ENCODE peak calls at places on chromosomes 7 and 10, in six cellular contexts. One of them, this sample, is unnamed.

GRCh38 chr7:16801111-16801542 is 3.7 kb downstream of the AGR2 start:
- DNase-seq in colonic mucosa: no peak
- DNase-seq in A549: peak
- DNase-seq in ovary: no peak
- DNase-seq in heart left ventricle: no peak
- DNase-seq in heart right ventricle: no peak
- DNase-seq in this sample: no peak

GRCh38 chr7:158062661-158063060 is 525.0 kb downstream of the PTPRN2 start:
- DNase-seq in colonic mucosa: no peak
- DNase-seq in A549: no peak
- DNase-seq in ovary: no peak
- DNase-seq in heart left ventricle: no peak
- DNase-seq in heart right ventricle: no peak
- DNase-seq in this sample: no peak

GRCh38 chr10:62384447-62385081 is 10.4 kb downstream of the ZNF365 start:
- DNase-seq in colonic mucosa: no peak
- DNase-seq in A549: no peak
- DNase-seq in ovary: no peak
- DNase-seq in heart left ventricle: no peak
- DNase-seq in heart right ventricle: no peak
- DNase-seq in this sample: no peak

GRCh38 chr10:88216976-88217375 is 353.6 kb downstream of the PTEN start:
- DNase-seq in colonic mucosa: peak
- DNase-seq in A549: no peak
- DNase-seq in ovary: no peak
- DNase-seq in heart left ventricle: no peak
- DNase-seq in heart right ventricle: no peak
- DNase-seq in this sample: no peak

GRCh38 chr7:140005341-140005740 is 57.4 kb downstream of the PARP12 start:
- DNase-seq in colonic mucosa: no peak
- DNase-seq in A549: no peak
- DNase-seq in ovary: no peak
- DNase-seq in heart left ventricle: no peak
- DNase-seq in heart right ventricle: no peak
- DNase-seq in this sample: no peak

GRCh38 chr7:28135760-28136159 is 44.8 kb downstream of the JAZF1 start:
- DNase-seq in colonic mucosa: no peak
- DNase-seq in A549: no peak
- DNase-seq in ovary: no peak
- DNase-seq in heart left ventricle: no peak
- DNase-seq in heart right ventricle: no peak
- DNase-seq in this sample: no peak

GRCh38 chr10:132518572-132519381 is 18.8 kb upstream of the INPP5A start:
- DNase-seq in colonic mucosa: peak
- DNase-seq in A549: no peak
- DNase-seq in ovary: peak
- DNase-seq in heart left ventricle: peak
- DNase-seq in heart right ventricle: peak
- DNase-seq in this sample: peak

GRCh38 chr7:107315821-107316220 is 147.0 kb downstream of the HBP1 start:
- DNase-seq in colonic mucosa: no peak
- DNase-seq in A549: no peak
- DNase-seq in ovary: no peak
- DNase-seq in heart left ventricle: no peak
- DNase-seq in heart right ventricle: no peak
- DNase-seq in this sample: no peak

GRCh38 chr7:1696671-1697498 is 26.8 kb downstream of the ELFN1 start:
- DNase-seq in colonic mucosa: no peak
- DNase-seq in A549: no peak
- DNase-seq in ovary: peak
- DNase-seq in heart left ventricle: no peak
- DNase-seq in heart right ventricle: no peak
- DNase-seq in this sample: peak

GRCh38 chr7:888081-889024 is 12.0 kb downstream of the GET4 start:
- DNase-seq in colonic mucosa: no peak
- DNase-seq in A549: no peak
- DNase-seq in ovary: no peak
- DNase-seq in heart left ventricle: no peak
- DNase-seq in heart right ventricle: no peak
- DNase-seq in this sample: peak

GRCh38 chr7:74405191-74405898 is 48.4 kb upstream of the GTF2IRD1 start:
- DNase-seq in colonic mucosa: no peak
- DNase-seq in A549: peak
- DNase-seq in ovary: no peak
- DNase-seq in heart left ventricle: no peak
- DNase-seq in heart right ventricle: no peak
- DNase-seq in this sample: no peak

GRCh38 chr7:29063872-29064271 is 82.5 kb downstream of the CPVL start:
- DNase-seq in colonic mucosa: no peak
- DNase-seq in A549: no peak
- DNase-seq in ovary: no peak
- DNase-seq in heart left ventricle: no peak
- DNase-seq in heart right ventricle: no peak
- DNase-seq in this sample: no peak

GRCh38 chr10:77877461-77878344 is 48.9 kb downstream of the DLG5 start:
- DNase-seq in colonic mucosa: no peak
- DNase-seq in A549: no peak
- DNase-seq in ovary: peak
- DNase-seq in heart left ventricle: peak
- DNase-seq in heart right ventricle: peak
- DNase-seq in this sample: no peak

DNA sequence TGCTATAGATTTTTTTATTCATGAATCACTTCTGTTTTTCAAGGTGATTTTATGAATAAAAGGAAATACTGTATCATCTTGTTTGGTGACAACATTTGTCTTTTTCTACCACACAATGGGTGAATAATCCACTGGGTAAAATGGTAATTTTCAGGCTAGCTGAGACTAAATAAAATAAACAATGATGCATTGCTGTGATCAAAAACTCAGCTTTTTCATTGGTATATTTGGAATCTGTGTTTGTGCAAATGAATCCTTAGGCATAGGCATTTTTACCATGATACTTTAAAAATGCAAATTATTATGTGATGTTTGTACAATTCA is 41.7 kb upstream of the SGCE start:
- DNase-seq in colonic mucosa: no peak
- DNase-seq in A549: no peak
- DNase-seq in ovary: no peak
- DNase-seq in heart left ventricle: no peak
- DNase-seq in heart right ventricle: no peak
- DNase-seq in this sample: no peak
- TF ChIP-seq CTCF in colonic mucosa: no peak
- TF ChIP-seq CTCF in A549: no peak
- TF ChIP-seq CTCF in ovary: no peak
- TF ChIP-seq CTCF in heart left ventricle: no peak
- TF ChIP-seq CTCF in heart right ventricle: no peak
- TF ChIP-seq CTCF in this sample: no peak

DNA sequence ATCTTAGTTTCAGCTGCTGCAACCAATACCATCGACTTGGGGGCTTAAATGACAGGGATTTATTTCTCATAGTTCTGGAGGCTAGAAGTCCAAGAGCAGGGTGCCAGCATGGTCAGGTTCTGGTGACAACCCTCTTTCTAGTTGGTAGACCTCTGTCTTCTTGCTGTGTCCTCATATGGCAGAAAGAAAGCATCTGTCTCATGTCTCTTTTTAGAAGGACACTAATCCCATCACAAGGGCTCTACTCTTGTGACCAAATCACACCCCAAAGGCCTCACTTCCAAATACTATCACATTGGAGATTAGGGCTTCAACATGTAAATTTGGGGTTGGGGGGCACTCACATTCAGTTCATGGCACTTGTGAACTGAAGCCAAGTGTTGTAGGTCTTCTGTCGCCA is 146.4 kb downstream of the KIAA1217 start:
- DNase-seq in colonic mucosa: no peak
- DNase-seq in A549: no peak
- DNase-seq in ovary: no peak
- DNase-seq in heart left ventricle: no peak
- DNase-seq in heart right ventricle: no peak
- DNase-seq in this sample: no peak
- H3K27ac ChIP-seq in colonic mucosa: no peak
- H3K27ac ChIP-seq in A549: no peak
- H3K27ac ChIP-seq in ovary: no peak
- H3K27ac ChIP-seq in heart left ventricle: no peak
- H3K27ac ChIP-seq in heart right ventricle: no peak
- H3K27ac ChIP-seq in this sample: no peak

GRCh38 chr7:151061241-151062110 is 2.1 kb downstream of the SLC4A2 start:
- DNase-seq in colonic mucosa: peak
- DNase-seq in A549: peak
- DNase-seq in ovary: peak
- DNase-seq in heart left ventricle: no peak
- DNase-seq in heart right ventricle: no peak
- DNase-seq in this sample: peak
- H3K4me3 ChIP-seq in colonic mucosa: no peak
- H3K4me3 ChIP-seq in A549: peak
- H3K4me3 ChIP-seq in ovary: peak
- H3K4me3 ChIP-seq in heart left ventricle: peak
- H3K4me3 ChIP-seq in heart right ventricle: no peak
- H3K4me3 ChIP-seq in this sample: no peak

GRCh38 chr7:130429019-130429418 is 11.8 kb downstream of the CEP41 start:
- DNase-seq in colonic mucosa: no peak
- DNase-seq in A549: no peak
- DNase-seq in ovary: no peak
- DNase-seq in heart left ventricle: no peak
- DNase-seq in heart right ventricle: no peak
- DNase-seq in this sample: no peak

GRCh38 chr7:130423636-130424035 is 17.2 kb downstream of the CEP41 start:
- DNase-seq in colonic mucosa: no peak
- DNase-seq in A549: no peak
- DNase-seq in ovary: no peak
- DNase-seq in heart left ventricle: no peak
- DNase-seq in heart right ventricle: no peak
- DNase-seq in this sample: no peak

GRCh38 chr7:130425798-130426197 is 15.0 kb downstream of the CEP41 start:
- DNase-seq in colonic mucosa: no peak
- DNase-seq in A549: no peak
- DNase-seq in ovary: no peak
- DNase-seq in heart left ventricle: no peak
- DNase-seq in heart right ventricle: no peak
- DNase-seq in this sample: no peak

GRCh38 chr7:130430841-130431713 is 9.7 kb downstream of the CEP41 start:
- DNase-seq in colonic mucosa: no peak
- DNase-seq in A549: no peak
- DNase-seq in ovary: no peak
- DNase-seq in heart left ventricle: peak
- DNase-seq in heart right ventricle: peak
- DNase-seq in this sample: no peak

GRCh38 chr7:130426541-130426940 is 14.3 kb downstream of the CEP41 start:
- DNase-seq in colonic mucosa: no peak
- DNase-seq in A549: no peak
- DNase-seq in ovary: no peak
- DNase-seq in heart left ventricle: no peak
- DNase-seq in heart right ventricle: no peak
- DNase-seq in this sample: no peak
- TF ChIP-seq CTCF in colonic mucosa: no peak
- TF ChIP-seq CTCF in A549: no peak
- TF ChIP-seq CTCF in ovary: no peak
- TF ChIP-seq CTCF in heart left ventricle: no peak
- TF ChIP-seq CTCF in heart right ventricle: no peak
- TF ChIP-seq CTCF in this sample: no peak

GRCh38 chr10:80394358-80394916 is 13.9 kb upstream of the PRXL2A start:
- DNase-seq in colonic mucosa: no peak
- DNase-seq in A549: no peak
- DNase-seq in ovary: no peak
- DNase-seq in heart left ventricle: no peak
- DNase-seq in heart right ventricle: no peak
- DNase-seq in this sample: no peak
- H3K27ac ChIP-seq in colonic mucosa: no peak
- H3K27ac ChIP-seq in A549: no peak
- H3K27ac ChIP-seq in ovary: no peak
- H3K27ac ChIP-seq in heart left ventricle: no peak
- H3K27ac ChIP-seq in heart right ventricle: no peak
- H3K27ac ChIP-seq in this sample: no peak